ENCODE peak calls at places on chromosome 15, in four cellular contexts. S is Peyer's patch, D is A549, L is ovary. A is an unnamed sample. For H3K4me1, the result is how much of the 10 kb centered on the place peaks cover.

GRCh38 chr15:92625297-92625980 is 30.1 kb downstream of the FAM174B start:
- DNase-seq in D (no peak), L (no peak), S (no peak), A (no peak)

GRCh38 chr15:66233487-66234415 is 19.8 kb downstream of the MEGF11 start:
- DNase-seq in S (no peak), L (no peak), D (peak), A (no peak)

GRCh38 chr15:59685737-59686297 is 3.3 kb downstream of the BNIP2 start:
- DNase-seq in L (no peak), S (no peak), D (no peak), A (no peak)

GRCh38 chr15:58458076-58458475 is 26.3 kb downstream of the LIPC start:
- DNase-seq in D (no peak), S (no peak), L (no peak), A (no peak)

GRCh38 chr15:100769975-100770340 is 109.7 kb upstream of the ALDH1A3 start:
- DNase-seq in D (no peak), L (no peak), S (peak), A (no peak)

GRCh38 chr15:92970656-92971055 is 70.5 kb downstream of the CHD2 start:
- DNase-seq in D (no peak), S (no peak), L (no peak), A (no peak)

GRCh38 chr15:29939404-29939803 is 117.1 kb upstream of the TJP1 start:
- DNase-seq in S (no peak), L (no peak), D (no peak), A (no peak)

GRCh38 chr15:85583404-85584390 is 203.3 kb downstream of the AKAP13 start:
- DNase-seq in S (peak), D (peak), L (no peak), A (peak)

GRCh38 chr15:99997112-99997651 is 263.9 kb upstream of the LYSMD4 start:
- DNase-seq in D (no peak), L (no peak), S (no peak), A (no peak)

GRCh38 chr15:42102646-42103235 is 8.4 kb upstream of the PLA2G4D start:
- DNase-seq in S (no peak), L (no peak), D (no peak), A (no peak)

GRCh38 chr15:44265757-44266156 is 22.8 kb upstream of the GOLM2 start:
- DNase-seq in D (no peak), S (no peak), L (no peak), A (no peak)

GRCh38 chr15:59976480-59976879 is 27.6 kb upstream of the FOXB1 start:
- DNase-seq in L (no peak), S (peak), D (no peak), A (no peak)

DNA sequence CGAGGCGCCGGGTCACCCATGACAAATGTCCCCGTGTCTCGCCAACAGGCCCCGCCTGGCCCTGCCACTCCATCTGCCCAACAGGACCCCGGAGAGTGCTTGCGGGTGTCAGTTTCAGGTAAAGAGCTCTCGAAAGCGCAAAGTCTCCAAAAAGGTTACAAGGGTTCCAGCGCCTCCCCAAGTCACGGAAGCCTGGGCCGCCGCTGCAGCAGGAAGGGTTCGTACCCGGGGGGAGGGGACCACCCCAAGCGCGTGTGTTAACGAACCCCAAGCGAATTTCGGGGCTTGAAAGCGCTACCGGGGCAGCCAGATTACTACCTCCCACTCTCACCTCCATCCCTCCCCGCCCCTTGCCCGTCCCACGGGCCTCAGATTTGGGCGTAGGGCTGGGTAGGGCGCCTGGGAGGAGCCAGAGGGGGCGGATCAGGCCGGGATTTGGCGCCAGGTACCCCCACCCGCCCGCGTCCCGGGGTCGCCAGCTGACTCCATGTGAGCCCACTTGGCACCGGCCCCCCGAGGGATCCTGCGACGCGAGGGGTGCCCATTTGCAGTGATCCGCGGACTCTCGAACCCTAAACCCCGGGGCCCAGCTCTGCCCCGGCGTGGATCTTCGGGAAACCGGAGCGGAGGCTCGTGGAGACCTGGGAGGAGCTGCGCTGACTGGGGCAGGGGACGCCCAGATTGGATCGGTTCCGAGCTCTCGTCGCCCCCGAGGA is 85.9 kb downstream of the NR2F2 start:
- DNase-seq in L (no peak), S (no peak), D (no peak), A (peak)
- H3K4me3 ChIP-seq in L (peak), S (peak), D (peak), A (peak)

GRCh38 chr15:40785814-40786213 is 16.0 kb downstream of the C15orf62 start:
- DNase-seq in S (no peak), L (no peak), D (no peak), A (no peak)

GRCh38 chr15:40789999-40790398 is 16.9 kb upstream of the ZFYVE19 start:
- DNase-seq in L (no peak), S (no peak), D (no peak), A (no peak)

GRCh38 chr15:40789119-40789518 is 17.8 kb upstream of the ZFYVE19 start:
- DNase-seq in L (no peak), D (no peak), S (no peak), A (no peak)

GRCh38 chr15:40787344-40787841 is 17.6 kb downstream of the C15orf62 start:
- DNase-seq in D (no peak), S (peak), L (no peak), A (peak)

GRCh38 chr15:40787991-40788390 is 18.2 kb downstream of the C15orf62 start:
- DNase-seq in S (no peak), L (no peak), D (no peak), A (no peak)
- H3K4me1 ChIP-seq in S (under half), L (under half), D (under half), A (under half)

DNA sequence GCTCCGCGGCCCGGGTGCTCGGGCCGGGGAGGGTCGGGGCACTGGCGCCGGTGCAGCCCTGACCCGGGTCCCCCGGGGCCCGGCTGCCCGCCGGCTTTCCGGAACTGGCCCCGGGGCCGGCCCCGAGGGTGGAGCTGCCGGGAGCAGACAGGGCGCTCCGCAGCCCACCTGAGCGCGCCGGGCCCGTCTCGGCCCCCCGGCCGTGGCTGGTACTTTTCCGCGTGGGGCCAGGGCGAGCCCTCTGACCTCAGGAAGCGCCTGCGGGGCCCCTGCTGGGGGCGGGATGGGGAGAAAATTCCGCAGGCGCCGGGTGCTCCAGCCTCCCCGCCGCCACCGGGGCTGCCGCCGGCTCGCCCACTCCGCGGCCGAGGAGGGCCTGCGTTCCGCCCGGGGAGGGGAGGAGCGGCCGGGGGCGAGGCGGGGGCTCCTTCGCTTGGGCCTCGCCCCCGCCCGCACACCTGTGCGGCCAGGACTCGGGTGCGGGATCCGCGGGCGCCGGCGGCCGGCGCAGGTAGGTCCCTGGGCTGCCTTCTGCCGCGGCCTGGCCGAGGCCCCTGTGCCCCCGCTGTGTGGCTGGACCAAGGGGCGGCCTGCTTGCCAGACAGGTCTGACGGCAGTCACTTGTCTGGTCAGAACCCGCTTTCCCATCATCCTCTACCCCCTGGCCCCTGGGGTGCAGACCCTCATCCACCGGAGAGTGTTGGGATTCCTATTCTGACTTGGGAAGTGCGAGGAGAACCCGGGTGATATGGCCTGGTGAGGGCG is 3.5 kb downstream of the FURIN start:
- DNase-seq in L (peak), S (no peak), D (no peak), A (peak)
- TF ChIP-seq POLR2A in L (no peak), S (no peak), D (no peak), A (no peak)

GRCh38 chr15:78855746-78856145 is 16.9 kb upstream of the MORF4L1 start:
- DNase-seq in S (no peak), D (no peak), L (no peak), A (no peak)

GRCh38 chr15:78854973-78855372 is 17.7 kb upstream of the MORF4L1 start:
- DNase-seq in L (no peak), D (no peak), S (no peak), A (no peak)

GRCh38 chr15:78859971-78860733 is 12.5 kb upstream of the MORF4L1 start:
- DNase-seq in D (peak), S (peak), L (peak), A (no peak)
- H3K4me3 ChIP-seq in D (peak), S (peak), L (peak), A (peak)

GRCh38 chr15:90816401-90817116 is 51.8 kb upstream of the FURIN start:
- DNase-seq in S (no peak), L (no peak), D (no peak), A (no peak)
- H3K4me1 ChIP-seq in S (under half), L (under half), D (under half), A (under half)

GRCh38 chr15:37098468-37099320 is 1.7 kb downstream of the MEIS2 start:
- DNase-seq in D (peak), S (no peak), L (peak), A (no peak)
- TF ChIP-seq POLR2A in D (peak), S (no peak), L (no peak), A (no peak)

GRCh38 chr15:39534996-39535395 is 45.9 kb upstream of the THBS1 start:
- DNase-seq in D (no peak), L (no peak), S (no peak), A (no peak)
- H3K4me3 ChIP-seq in D (no peak), L (no peak), S (no peak), A (no peak)